ENCODE peak calls at places on chromosomes 6 and 20, in four cellular contexts. B is tibial artery, F is brain microvascular endothelial cell, U is MM.1S. V is an unnamed sample.

GRCh38 chr6:106098383-106099234 is 12.5 kb downstream of the PRDM1 start:
- DNase-seq in B (no peak), F (peak), U (peak), V (peak)

GRCh38 chr20:1155342-1155741 is 29.4 kb downstream of the TMEM74B start:
- DNase-seq in B (no peak), F (no peak), U (no peak), V (no peak)

GRCh38 chr6:83138118-83138722 is 54.8 kb downstream of the PGM3 start:
- DNase-seq in B (no peak), F (no peak), U (no peak), V (no peak)

GRCh38 chr20:3165473-3166337 is 6.0 kb upstream of the FASTKD5 start:
- DNase-seq in B (peak), F (no peak), U (no peak), V (no peak)

GRCh38 chr6:74208239-74208638 is 512.2 kb downstream of the CD109 start:
- DNase-seq in B (no peak), F (no peak), U (no peak), V (no peak)

GRCh38 chr6:157681041-157681650 is 141.9 kb upstream of the SNX9 start:
- DNase-seq in B (no peak), F (no peak), U (no peak), V (no peak)

GRCh38 chr6:166586424-166587156 is at the start of gene RAMACL:
- DNase-seq in B (no peak), F (no peak), U (no peak), V (no peak)

GRCh38 chr6:31791324-31792089 is 4.0 kb downstream of the VARS1 start:
- DNase-seq in B (no peak), F (peak), U (no peak), V (no peak)

GRCh38 chr6:29723666-29724588 is 693 bp downstream of the HLA-F start:
- DNase-seq in B (peak), F (no peak), U (peak), V (no peak)

GRCh38 chr6:13453771-13454251 is 33.6 kb downstream of the GFOD1 start:
- DNase-seq in B (no peak), F (peak), U (no peak), V (peak)

GRCh38 chr6:15336905-15337583 is 91.2 kb downstream of the JARID2 start:
- DNase-seq in B (no peak), F (no peak), U (no peak), V (no peak)

GRCh38 chr6:113464536-113464935 is 392.6 kb upstream of the MARCKS start:
- DNase-seq in B (no peak), F (no peak), U (no peak), V (no peak)

GRCh38 chr6:53767941-53768340 is 26.9 kb upstream of the LRRC1 start:
- DNase-seq in B (no peak), F (no peak), U (no peak), V (no peak)

GRCh38 chr6:32947552-32948465 is 5.1 kb downstream of the HLA-DMA start:
- DNase-seq in B (no peak), F (peak), U (peak), V (no peak)

GRCh38 chr20:61419501-61419900 is 167.4 kb downstream of the CDH4 start:
- DNase-seq in B (no peak), F (no peak), U (no peak), V (peak)

GRCh38 chr20:20410678-20411077 is 42.8 kb downstream of the INSM1 start:
- DNase-seq in B (no peak), F (no peak), U (no peak), V (no peak)

GRCh38 chr20:46835418-46835817 is 59.2 kb upstream of the EYA2 start:
- DNase-seq in B (no peak), F (peak), U (no peak), V (no peak)

GRCh38 chr6:14017626-14018475 is 93.1 kb downstream of the RNF182 start:
- DNase-seq in B (no peak), F (no peak), U (no peak), V (no peak)

GRCh38 chr20:20079102-20079784 is 26.9 kb downstream of the CFAP61 start:
- DNase-seq in B (no peak), F (no peak), U (no peak), V (no peak)

GRCh38 chr20:47506335-47506734 is 4.6 kb downstream of the NCOA3 start:
- DNase-seq in B (no peak), F (no peak), U (no peak), V (no peak)

GRCh38 chr20:53162251-53162835 is 190.2 kb downstream of the TSHZ2 start:
- DNase-seq in B (no peak), F (peak), U (no peak), V (no peak)

GRCh38 chr20:10812738-10813327 is 139.0 kb upstream of the JAG1 start:
- DNase-seq in B (no peak), F (no peak), U (no peak), V (no peak)

GRCh38 chr20:5658897-5659296 is 91.3 kb upstream of the SHLD1 start:
- DNase-seq in B (peak), F (peak), U (no peak), V (peak)

GRCh38 chr20:44732327-44732726 is 13.3 kb upstream of the KCNK15 start:
- DNase-seq in B (no peak), F (no peak), U (no peak), V (no peak)

GRCh38 chr6:139970591-139970991 is 596.1 kb upstream of the CITED2 start:
- DNase-seq in B (no peak), F (no peak), U (no peak), V (no peak)

GRCh38 chr6:136288566-136289326 is 900 bp downstream of the BCLAF1 start:
- DNase-seq in B (peak), F (peak), U (peak), V (peak)
- TF ChIP-seq CTCF in B (peak), F (peak), U (peak), V (peak)

GRCh38 chr6:25637946-25638345 is 14.1 kb upstream of the SCGN start:
- DNase-seq in B (no peak), F (no peak), U (no peak), V (no peak)
- TF ChIP-seq CTCF in B (no peak), F (no peak), U (no peak), V (no peak)

GRCh38 chr6:42101186-42101657 is 41.2 kb downstream of the C6orf132 start:
- DNase-seq in B (no peak), F (peak), U (no peak), V (no peak)

GRCh38 chr6:42100029-42100901 is 42.2 kb downstream of the C6orf132 start:
- DNase-seq in B (no peak), F (peak), U (no peak), V (no peak)

GRCh38 chr6:42103218-42103617 is 39.2 kb downstream of the C6orf132 start:
- DNase-seq in B (no peak), F (no peak), U (no peak), V (no peak)

GRCh38 chr6:42095776-42096541 is 45.6 kb downstream of the TAF8 start:
- DNase-seq in B (no peak), F (no peak), U (no peak), V (no peak)

DNA sequence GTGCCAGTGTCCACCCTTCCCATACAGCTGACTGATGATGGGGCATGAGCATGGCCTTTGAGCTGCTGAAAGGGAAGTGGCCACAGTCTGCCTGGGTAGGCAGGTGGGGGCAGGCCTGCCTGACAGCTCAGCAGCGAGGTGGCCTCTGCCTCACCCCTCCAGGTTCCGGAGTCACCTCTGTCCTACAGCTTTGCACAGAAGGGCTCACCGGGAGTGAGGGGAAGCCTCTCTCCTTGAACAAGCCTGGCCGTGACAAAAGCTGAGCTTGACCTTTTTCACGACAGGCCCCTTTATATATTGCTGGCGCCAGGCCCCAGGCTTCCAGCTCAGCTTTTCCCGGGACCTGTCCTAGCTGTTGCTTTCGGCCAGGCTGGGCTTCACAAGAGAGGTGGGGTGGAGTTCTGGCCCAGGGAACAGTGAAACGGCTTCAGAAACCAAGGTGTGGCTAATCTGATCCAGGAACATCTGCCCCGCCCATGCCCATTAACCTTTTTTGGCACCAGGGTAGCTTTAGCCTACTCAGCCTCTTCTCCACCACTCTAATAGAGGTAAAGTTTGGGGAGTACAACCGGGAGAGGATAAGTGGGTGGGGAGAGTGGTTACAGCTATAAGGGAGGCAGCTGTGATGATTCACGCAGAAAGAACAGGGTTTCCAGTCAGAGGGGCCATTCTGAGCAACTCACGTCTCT is 42.9 kb downstream of the C6orf132 start:
- DNase-seq in B (no peak), F (peak), U (no peak), V (peak)
- TF ChIP-seq CTCF in B (no peak), F (no peak), U (no peak), V (no peak)

GRCh38 chr6:151391471-151392428 is at the start of gene ZBTB2:
- DNase-seq in B (peak), F (peak), U (peak), V (peak)
- TF ChIP-seq CTCF in B (no peak), F (no peak), U (no peak), V (no peak)

DNA sequence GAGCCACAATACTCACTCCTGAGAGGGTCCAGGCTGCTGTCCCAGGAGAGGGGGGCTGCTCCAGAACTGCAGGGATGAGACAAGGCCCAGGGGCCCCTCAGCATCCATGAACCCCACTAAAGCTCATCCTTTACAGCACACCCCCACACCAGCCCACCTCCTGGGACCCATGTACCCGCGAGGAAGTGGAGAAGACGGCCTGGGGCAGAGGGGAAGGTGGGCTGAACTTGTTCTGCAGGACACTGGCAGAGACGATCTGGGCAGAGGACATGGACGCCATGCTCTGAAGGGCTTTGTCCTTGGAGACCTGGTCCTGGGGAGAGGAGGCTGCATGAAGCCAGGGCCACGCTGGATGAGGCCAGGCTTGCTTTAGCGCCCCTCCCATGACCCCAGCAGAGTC is 10.1 kb downstream of the RPL10A start:
- DNase-seq in B (no peak), F (no peak), U (no peak), V (peak)
- TF ChIP-seq CTCF in B (no peak), F (no peak), U (no peak), V (no peak)

GRCh38 chr20:32577023-32577422 is 8.1 kb downstream of the NOL4L start:
- DNase-seq in B (no peak), F (no peak), U (no peak), V (peak)
- TF ChIP-seq CTCF in B (no peak), F (peak), U (no peak), V (no peak)

V was measured in RWPE2.